ENCODE peak calls at places on chromosome 20, in four cellular contexts. T is HepG2, M is A549, P is K562. X is an unnamed sample. For H3K4me1, the result is how much of the 10 kb centered on the place peaks cover.

GRCh38 chr20:36572701-36573102 is 695 bp upstream of the TGIF2 start:
- DNase-seq in M (no peak), T (peak), P (peak), X (no peak)

GRCh38 chr20:6575912-6576391 is 191.5 kb upstream of the BMP2 start:
- DNase-seq in M (no peak), T (peak), P (no peak), X (peak)

GRCh38 chr20:63117661-63118302 is 98.1 kb downstream of the YTHDF1 start:
- DNase-seq in T (no peak), M (no peak), P (no peak), X (no peak)

GRCh38 chr20:38043512-38044300 is 10.2 kb downstream of the RPRD1B start:
- DNase-seq in T (no peak), M (peak), P (no peak), X (no peak)

GRCh38 chr20:16241911-16242310 is 331.3 kb downstream of the KIF16B start:
- DNase-seq in M (no peak), P (no peak), T (peak), X (no peak)

GRCh38 chr20:50652702-50653294 is 38.5 kb downstream of the RIPOR3 start:
- DNase-seq in M (no peak), P (no peak), T (no peak), X (peak)

GRCh38 chr20:57388953-57389694 is 2.1 kb upstream of the RBM38 start:
- DNase-seq in T (peak), P (peak), M (no peak), X (no peak)

GRCh38 chr20:56004611-56005388 is 519 bp downstream of the CBLN4 start:
- DNase-seq in M (no peak), T (no peak), P (no peak), X (no peak)

GRCh38 chr20:24995741-24996448 is 3.3 kb upstream of the APMAP start:
- DNase-seq in P (no peak), M (no peak), T (no peak), X (no peak)

GRCh38 chr20:3239026-3239866 is at the start of gene SLC4A11:
- DNase-seq in T (peak), P (peak), M (peak), X (no peak)

GRCh38 chr20:22566876-22567658 is 17.3 kb downstream of the FOXA2 start:
- DNase-seq in T (no peak), M (no peak), P (no peak), X (no peak)

GRCh38 chr20:6074145-6074561 is 20.3 kb upstream of the LRRN4 start:
- DNase-seq in T (peak), P (peak), M (peak), X (no peak)

GRCh38 chr20:49594143-49594928 is 26.4 kb upstream of the PTGIS start:
- DNase-seq in P (no peak), M (no peak), T (no peak), X (no peak)

GRCh38 chr20:58091810-58092209 is 136.6 kb downstream of the ANKRD60 start:
- DNase-seq in T (no peak), M (no peak), P (no peak), X (no peak)

GRCh38 chr20:40494238-40494637 is 194.8 kb downstream of the MAFB start:
- DNase-seq in P (no peak), T (no peak), M (no peak), X (no peak)

GRCh38 chr20:57346477-57346876 is 4.6 kb upstream of the RAE1 start:
- DNase-seq in T (peak), P (peak), M (peak), X (no peak)

GRCh38 chr20:8346898-8347297 is 214.8 kb downstream of the PLCB1 start:
- DNase-seq in P (no peak), M (no peak), T (no peak), X (no peak)

GRCh38 chr20:17835941-17836861 is 132.4 kb downstream of the SNX5 start:
- DNase-seq in M (no peak), P (no peak), T (no peak), X (no peak)

GRCh38 chr20:14775778-14776177 is 438.4 kb upstream of the FLRT3 start:
- DNase-seq in M (no peak), P (no peak), T (peak), X (no peak)

GRCh38 chr20:23161968-23162696 is 76.0 kb upstream of the CD93 start:
- DNase-seq in P (no peak), T (peak), M (no peak), X (no peak)

GRCh38 chr20:61829526-61829925 is 236.2 kb downstream of the TAF4 start:
- DNase-seq in T (no peak), P (no peak), M (no peak), X (no peak)

GRCh38 chr20:47773381-47773786 is 11.9 kb downstream of the SULF2 start:
- DNase-seq in T (no peak), M (no peak), P (no peak), X (no peak)
- H3K4me1 ChIP-seq in T (under half), M (under half), P (under half), X (under half)

GRCh38 chr20:845226-845868 is 11.8 kb downstream of the FAM110A start:
- DNase-seq in T (no peak), P (no peak), M (no peak), X (no peak)

GRCh38 chr20:846894-847278 is 13.4 kb downstream of the FAM110A start:
- DNase-seq in T (no peak), P (no peak), M (no peak), X (no peak)

GRCh38 chr20:848218-848617 is 14.7 kb downstream of the FAM110A start:
- DNase-seq in M (no peak), P (no peak), T (no peak), X (no peak)

GRCh38 chr20:844473-845225 is 11.1 kb downstream of the FAM110A start:
- DNase-seq in T (peak), M (peak), P (peak), X (peak)

DNA sequence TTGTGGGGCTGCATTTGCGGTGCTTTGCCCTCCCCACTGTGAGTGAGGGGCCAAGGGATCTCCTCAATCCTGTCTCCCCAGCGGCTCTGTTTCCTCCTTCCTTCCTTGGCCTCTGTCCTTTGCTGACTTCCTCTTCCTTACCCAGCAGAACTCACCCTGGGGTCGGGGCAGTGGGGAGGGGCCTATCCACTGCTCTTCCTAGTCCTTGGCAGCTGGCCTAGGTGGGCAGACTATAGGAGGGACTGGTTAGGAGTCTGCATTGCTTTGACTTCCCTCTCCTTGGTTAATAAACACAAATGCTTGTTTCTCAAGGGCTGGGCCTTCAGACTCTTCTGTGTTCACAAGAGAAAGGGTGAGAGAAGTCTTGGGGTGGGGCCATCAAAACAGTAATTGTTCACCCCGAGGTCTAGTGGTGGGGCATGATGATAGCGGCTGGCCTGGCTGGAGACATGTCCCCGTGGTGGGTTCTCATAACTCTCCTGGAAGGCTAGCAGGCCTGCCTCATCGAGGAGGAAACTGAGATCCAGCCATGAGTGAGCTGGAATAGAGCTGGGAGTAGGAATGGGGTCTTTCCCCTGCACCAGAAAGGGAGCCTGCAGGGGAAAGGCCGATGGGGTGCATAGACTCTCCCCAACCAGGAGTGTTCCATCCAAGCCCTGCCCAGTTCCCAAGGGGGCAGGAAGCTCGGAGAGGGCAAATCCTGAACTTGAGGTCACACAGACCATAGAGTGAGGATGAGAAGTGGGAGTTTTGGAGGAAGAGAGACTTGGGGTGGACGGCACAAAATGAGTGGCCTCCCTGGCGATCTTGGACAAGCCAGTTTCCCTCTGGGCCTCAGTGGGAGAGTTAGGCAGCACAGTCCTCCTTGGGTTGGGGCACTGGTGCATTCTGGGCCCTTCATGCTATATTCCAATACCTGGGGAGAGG is 12.7 kb downstream of the FAM110A start:
- DNase-seq in T (no peak), M (no peak), P (no peak), X (no peak)
- TF ChIP-seq MYC in T (no peak), M (no peak), P (no peak), X (no peak)

GRCh38 chr20:43963872-43964791 is 49.5 kb downstream of the TOX2 start:
- DNase-seq in T (no peak), P (no peak), M (no peak), X (no peak)
- TF ChIP-seq HDAC2 in T (no peak), P (no peak), M (no peak), X (no peak)

GRCh38 chr20:31926493-31926892 is 25.4 kb downstream of the PDRG1 start:
- DNase-seq in T (no peak), P (no peak), M (no peak), X (no peak)
- H3K4me1 ChIP-seq in T (under half), P (under half), M (under half), X (under half)